ENCODE peak calls at places on chromosome 10, in nine cellular contexts. One of them, this sample, is unnamed.

GRCh38 chr10:42926831-42927230 is 144.2 kb downstream of the BMS1 start:
- DNase-seq in tibial nerve: no peak
- DNase-seq in Panc1: no peak
- DNase-seq in WERI-Rb-1: no peak
- DNase-seq in prostate gland: no peak
- DNase-seq in fibroblast of lung: no peak
- DNase-seq in GM23248: peak
- DNase-seq in suprapubic skin: no peak
- DNase-seq in tibial artery: no peak
- DNase-seq in this sample: no peak

GRCh38 chr10:122646511-122647382 is 52.9 kb downstream of the C10orf120 start:
- DNase-seq in tibial artery: no peak
- DNase-seq in suprapubic skin: no peak
- DNase-seq in tibial nerve: no peak
- DNase-seq in fibroblast of lung: no peak
- DNase-seq in WERI-Rb-1: no peak
- DNase-seq in GM23248: peak
- DNase-seq in prostate gland: no peak
- DNase-seq in Panc1: no peak
- DNase-seq in this sample: peak

GRCh38 chr10:92382631-92383030 is 91.7 kb downstream of the MARCHF5 start:
- DNase-seq in GM23248: no peak
- DNase-seq in fibroblast of lung: no peak
- DNase-seq in tibial artery: no peak
- DNase-seq in Panc1: no peak
- DNase-seq in tibial nerve: no peak
- DNase-seq in WERI-Rb-1: no peak
- DNase-seq in suprapubic skin: no peak
- DNase-seq in prostate gland: no peak
- DNase-seq in this sample: no peak

GRCh38 chr10:72260588-72261322 is 13.0 kb upstream of the DDIT4 start:
- DNase-seq in fibroblast of lung: peak
- DNase-seq in suprapubic skin: peak
- DNase-seq in WERI-Rb-1: peak
- DNase-seq in tibial nerve: peak
- DNase-seq in tibial artery: peak
- DNase-seq in prostate gland: peak
- DNase-seq in Panc1: no peak
- DNase-seq in GM23248: peak
- DNase-seq in this sample: peak

GRCh38 chr10:112375721-112376577 is 2.0 kb downstream of the ACSL5 start:
- DNase-seq in GM23248: peak
- DNase-seq in fibroblast of lung: peak
- DNase-seq in prostate gland: peak
- DNase-seq in tibial nerve: peak
- DNase-seq in suprapubic skin: peak
- DNase-seq in WERI-Rb-1: no peak
- DNase-seq in tibial artery: peak
- DNase-seq in Panc1: no peak
- DNase-seq in this sample: peak

GRCh38 chr10:115491526-115492140 is 398.5 kb downstream of the ATRNL1 start:
- DNase-seq in Panc1: no peak
- DNase-seq in prostate gland: no peak
- DNase-seq in tibial nerve: no peak
- DNase-seq in suprapubic skin: no peak
- DNase-seq in GM23248: no peak
- DNase-seq in tibial artery: no peak
- DNase-seq in WERI-Rb-1: no peak
- DNase-seq in fibroblast of lung: no peak
- DNase-seq in this sample: no peak

GRCh38 chr10:91077549-91078017 is 142.9 kb upstream of the PCGF5 start:
- DNase-seq in fibroblast of lung: peak
- DNase-seq in Panc1: no peak
- DNase-seq in WERI-Rb-1: no peak
- DNase-seq in GM23248: no peak
- DNase-seq in tibial artery: peak
- DNase-seq in prostate gland: peak
- DNase-seq in suprapubic skin: no peak
- DNase-seq in tibial nerve: no peak
- DNase-seq in this sample: peak

GRCh38 chr10:35184527-35185171 is 58.0 kb downstream of the CREM start:
- DNase-seq in prostate gland: no peak
- DNase-seq in tibial artery: no peak
- DNase-seq in fibroblast of lung: no peak
- DNase-seq in suprapubic skin: no peak
- DNase-seq in WERI-Rb-1: no peak
- DNase-seq in tibial nerve: no peak
- DNase-seq in Panc1: no peak
- DNase-seq in GM23248: no peak
- DNase-seq in this sample: no peak

GRCh38 chr10:127132434-127132833 is 64.0 kb downstream of the INSYN2A start:
- DNase-seq in Panc1: no peak
- DNase-seq in prostate gland: no peak
- DNase-seq in suprapubic skin: no peak
- DNase-seq in fibroblast of lung: no peak
- DNase-seq in WERI-Rb-1: no peak
- DNase-seq in tibial artery: no peak
- DNase-seq in tibial nerve: no peak
- DNase-seq in GM23248: no peak
- DNase-seq in this sample: no peak

GRCh38 chr10:22927661-22928403 is at the start of gene ARMC3:
- DNase-seq in suprapubic skin: peak
- DNase-seq in GM23248: peak
- DNase-seq in tibial nerve: no peak
- DNase-seq in prostate gland: peak
- DNase-seq in WERI-Rb-1: peak
- DNase-seq in tibial artery: no peak
- DNase-seq in Panc1: peak
- DNase-seq in fibroblast of lung: peak
- DNase-seq in this sample: peak

GRCh38 chr10:71367279-71367678 is 29.4 kb upstream of the CDH23 start:
- DNase-seq in tibial nerve: no peak
- DNase-seq in Panc1: no peak
- DNase-seq in GM23248: peak
- DNase-seq in tibial artery: no peak
- DNase-seq in prostate gland: no peak
- DNase-seq in fibroblast of lung: no peak
- DNase-seq in WERI-Rb-1: peak
- DNase-seq in suprapubic skin: no peak
- DNase-seq in this sample: no peak

GRCh38 chr10:44993922-44994751 is 6.6 kb upstream of the ZNF22 start:
- DNase-seq in suprapubic skin: no peak
- DNase-seq in tibial artery: peak
- DNase-seq in prostate gland: no peak
- DNase-seq in fibroblast of lung: peak
- DNase-seq in Panc1: no peak
- DNase-seq in GM23248: peak
- DNase-seq in WERI-Rb-1: no peak
- DNase-seq in tibial nerve: no peak
- DNase-seq in this sample: peak

GRCh38 chr10:69356187-69356586 is 60.5 kb downstream of the TACR2 start:
- DNase-seq in GM23248: no peak
- DNase-seq in tibial nerve: no peak
- DNase-seq in Panc1: no peak
- DNase-seq in prostate gland: no peak
- DNase-seq in fibroblast of lung: no peak
- DNase-seq in WERI-Rb-1: no peak
- DNase-seq in suprapubic skin: no peak
- DNase-seq in tibial artery: no peak
- DNase-seq in this sample: no peak

GRCh38 chr10:44981172-44982113 is 2.8 kb upstream of the DEPP1 start:
- DNase-seq in Panc1: peak
- DNase-seq in prostate gland: no peak
- DNase-seq in tibial artery: peak
- DNase-seq in fibroblast of lung: peak
- DNase-seq in suprapubic skin: peak
- DNase-seq in GM23248: peak
- DNase-seq in tibial nerve: no peak
- DNase-seq in WERI-Rb-1: no peak
- DNase-seq in this sample: no peak

DNA sequence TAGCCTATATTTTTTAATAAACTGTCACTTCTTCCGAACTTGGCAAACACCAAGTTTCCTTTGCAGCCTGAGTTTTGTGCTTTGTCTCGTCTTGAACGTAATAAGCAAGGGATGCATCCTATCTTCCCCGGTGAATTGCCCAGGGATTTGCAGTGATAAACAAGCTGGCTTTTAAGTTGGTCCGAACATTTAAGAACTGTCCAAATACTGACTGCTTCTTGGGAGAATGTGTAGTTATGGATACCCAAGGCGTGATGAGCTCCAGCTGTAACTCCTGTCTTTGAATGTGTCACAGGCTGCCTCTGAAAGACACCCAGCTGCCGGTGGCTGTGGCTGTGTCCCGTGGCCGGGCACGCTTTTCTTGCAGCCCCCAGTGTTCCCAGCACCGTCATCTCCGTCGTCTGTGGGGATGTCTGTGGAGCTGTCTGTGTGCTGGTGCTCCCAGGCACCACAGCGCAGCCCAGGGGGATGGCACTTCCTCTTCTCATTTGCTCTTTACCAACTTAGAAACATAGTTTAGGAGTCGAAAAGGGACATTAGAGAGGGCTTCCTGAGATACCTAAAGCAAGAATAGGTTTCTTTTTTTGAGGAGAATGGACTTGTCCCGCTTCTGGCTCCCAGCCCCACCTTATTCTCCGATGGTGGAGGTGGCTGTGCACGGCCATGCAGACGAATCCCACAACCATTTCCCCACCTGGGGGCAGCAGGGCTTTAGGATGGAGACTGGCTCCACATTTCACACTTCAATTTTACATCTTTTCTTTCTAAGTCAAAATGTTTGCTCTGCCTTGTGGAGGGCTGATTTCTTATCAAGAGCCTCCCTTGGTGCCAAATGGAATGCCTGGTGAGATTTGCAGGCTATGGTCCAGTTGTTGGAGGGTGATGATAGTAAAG is 118.2 kb downstream of the GLRX3 start:
- DNase-seq in Panc1: no peak
- DNase-seq in tibial nerve: no peak
- DNase-seq in prostate gland: no peak
- DNase-seq in suprapubic skin: no peak
- DNase-seq in GM23248: no peak
- DNase-seq in tibial artery: no peak
- DNase-seq in fibroblast of lung: no peak
- DNase-seq in WERI-Rb-1: no peak
- DNase-seq in this sample: no peak
- H3K27ac ChIP-seq in Panc1: no peak
- H3K27ac ChIP-seq in tibial nerve: no peak
- H3K27ac ChIP-seq in prostate gland: no peak
- H3K27ac ChIP-seq in suprapubic skin: no peak
- H3K27ac ChIP-seq in GM23248: no peak
- H3K27ac ChIP-seq in tibial artery: no peak
- H3K27ac ChIP-seq in fibroblast of lung: no peak
- H3K27ac ChIP-seq in WERI-Rb-1: no peak
- H3K27ac ChIP-seq in this sample: no peak

DNA sequence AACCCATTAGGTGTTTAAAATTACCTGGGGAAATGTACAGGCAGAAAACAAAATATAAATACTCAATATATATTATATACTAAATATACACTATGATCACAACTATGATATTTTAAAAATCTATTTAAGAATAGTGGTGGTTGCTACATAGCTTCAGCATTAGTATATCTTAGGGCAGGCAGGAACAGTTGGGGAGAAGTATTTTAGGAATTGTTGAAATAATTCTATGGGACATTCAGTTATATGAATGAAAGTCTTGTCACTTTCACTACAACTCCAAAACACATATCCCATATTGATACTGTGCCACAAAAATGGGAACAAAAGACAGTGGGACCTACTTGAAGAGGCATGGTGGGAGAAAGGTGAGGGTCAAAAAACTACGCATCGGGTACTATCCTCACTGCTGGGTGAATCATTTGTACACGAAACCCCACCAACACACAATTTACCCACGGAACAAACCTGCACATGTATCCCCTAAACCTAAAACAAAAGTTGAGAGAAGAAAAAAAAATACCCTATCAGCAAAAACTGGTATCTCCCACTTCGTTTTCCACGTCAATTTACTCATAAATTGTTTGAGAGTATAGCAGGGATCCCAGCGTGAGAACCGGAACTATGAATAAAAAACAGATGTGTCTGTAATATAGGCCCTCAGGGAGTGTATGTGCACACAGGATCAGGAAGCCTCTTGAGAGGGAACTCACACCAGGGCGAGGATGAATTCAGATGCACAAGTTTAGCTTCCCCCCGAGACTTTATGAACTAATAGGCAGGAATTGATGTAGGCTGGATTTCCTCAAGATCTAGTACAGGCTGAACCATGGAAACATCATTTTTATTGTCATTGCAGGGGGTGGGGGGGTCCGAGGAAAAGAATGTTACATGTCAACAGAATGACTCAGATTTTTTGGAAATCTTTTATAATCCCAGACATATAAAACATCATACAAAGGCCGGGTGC is 16.2 kb downstream of the SLC16A12 start:
- DNase-seq in prostate gland: no peak
- DNase-seq in Panc1: no peak
- DNase-seq in WERI-Rb-1: no peak
- DNase-seq in tibial nerve: no peak
- DNase-seq in tibial artery: peak
- DNase-seq in GM23248: peak
- DNase-seq in fibroblast of lung: peak
- DNase-seq in suprapubic skin: no peak
- DNase-seq in this sample: no peak
- H3K27ac ChIP-seq in prostate gland: peak
- H3K27ac ChIP-seq in Panc1: no peak
- H3K27ac ChIP-seq in WERI-Rb-1: no peak
- H3K27ac ChIP-seq in tibial nerve: peak
- H3K27ac ChIP-seq in tibial artery: peak
- H3K27ac ChIP-seq in GM23248: peak
- H3K27ac ChIP-seq in fibroblast of lung: peak
- H3K27ac ChIP-seq in suprapubic skin: peak
- H3K27ac ChIP-seq in this sample: no peak

GRCh38 chr10:25455980-25456567 is 281.3 kb downstream of the GPR158 start:
- DNase-seq in fibroblast of lung: no peak
- DNase-seq in GM23248: no peak
- DNase-seq in tibial nerve: no peak
- DNase-seq in tibial artery: no peak
- DNase-seq in suprapubic skin: no peak
- DNase-seq in WERI-Rb-1: no peak
- DNase-seq in prostate gland: no peak
- DNase-seq in Panc1: no peak
- DNase-seq in this sample: no peak

GRCh38 chr10:25453619-25454018 is 278.8 kb downstream of the GPR158 start:
- DNase-seq in tibial artery: no peak
- DNase-seq in tibial nerve: no peak
- DNase-seq in prostate gland: no peak
- DNase-seq in suprapubic skin: no peak
- DNase-seq in WERI-Rb-1: no peak
- DNase-seq in fibroblast of lung: no peak
- DNase-seq in Panc1: no peak
- DNase-seq in GM23248: no peak
- DNase-seq in this sample: no peak

GRCh38 chr10:25457552-25457951 is 282.8 kb downstream of the GPR158 start:
- DNase-seq in tibial artery: no peak
- DNase-seq in prostate gland: no peak
- DNase-seq in suprapubic skin: no peak
- DNase-seq in Panc1: no peak
- DNase-seq in fibroblast of lung: peak
- DNase-seq in WERI-Rb-1: no peak
- DNase-seq in tibial nerve: no peak
- DNase-seq in GM23248: no peak
- DNase-seq in this sample: no peak
- H3K27ac ChIP-seq in tibial artery: no peak
- H3K27ac ChIP-seq in prostate gland: no peak
- H3K27ac ChIP-seq in suprapubic skin: no peak
- H3K27ac ChIP-seq in Panc1: no peak
- H3K27ac ChIP-seq in fibroblast of lung: no peak
- H3K27ac ChIP-seq in WERI-Rb-1: no peak
- H3K27ac ChIP-seq in tibial nerve: no peak
- H3K27ac ChIP-seq in GM23248: no peak
- H3K27ac ChIP-seq in this sample: no peak

GRCh38 chr10:29836396-29836795 is 201.6 kb upstream of the SVIL start:
- DNase-seq in tibial nerve: no peak
- DNase-seq in Panc1: no peak
- DNase-seq in prostate gland: no peak
- DNase-seq in tibial artery: no peak
- DNase-seq in suprapubic skin: no peak
- DNase-seq in GM23248: no peak
- DNase-seq in WERI-Rb-1: no peak
- DNase-seq in fibroblast of lung: no peak
- DNase-seq in this sample: no peak
- H3K27ac ChIP-seq in tibial nerve: no peak
- H3K27ac ChIP-seq in Panc1: no peak
- H3K27ac ChIP-seq in prostate gland: peak
- H3K27ac ChIP-seq in tibial artery: peak
- H3K27ac ChIP-seq in suprapubic skin: no peak
- H3K27ac ChIP-seq in GM23248: no peak
- H3K27ac ChIP-seq in WERI-Rb-1: no peak
- H3K27ac ChIP-seq in fibroblast of lung: no peak
- H3K27ac ChIP-seq in this sample: no peak